ENCODE peak calls at places on chromosomes 6 and 20, in seven cellular contexts. W is right lobe of liver, L is mammary epithelial cell, C is spleen, U is upper lobe of left lung, B is psoas muscle, V is esophagus muscularis mucosa. G is an unnamed sample.

GRCh38 chr20:62815066-62815991 is 1.5 kb upstream of the COL9A3 start:
- DNase-seq in W (no peak), L (no peak), C (no peak), U (no peak), B (no peak), V (no peak), G (no peak)

GRCh38 chr6:31663961-31664789 is 622 bp downstream of the GPANK1 start:
- DNase-seq in W (no peak), L (peak), C (peak), U (peak), B (peak), V (no peak), G (no peak)

GRCh38 chr6:53796791-53797190 is 2.0 kb downstream of the LRRC1 start:
- DNase-seq in W (no peak), L (peak), C (no peak), U (no peak), B (no peak), V (no peak), G (no peak)

GRCh38 chr6:168956884-168957730 is 296.5 kb downstream of the THBS2 start:
- DNase-seq in W (peak), L (peak), C (peak), U (peak), B (peak), V (no peak), G (no peak)

GRCh38 chr6:53361549-53362031 is 12.8 kb upstream of the ELOVL5 start:
- DNase-seq in W (no peak), L (peak), C (no peak), U (peak), B (no peak), V (no peak), G (no peak)

GRCh38 chr20:46681032-46681854 is 8.0 kb downstream of the TP53RK start:
- DNase-seq in W (peak), L (peak), C (no peak), U (peak), B (no peak), V (no peak), G (no peak)

GRCh38 chr6:88165877-88166492 is at the start of gene CNR1:
- DNase-seq in W (peak), L (peak), C (peak), U (peak), B (peak), V (no peak), G (no peak)

GRCh38 chr6:82832811-82833210 is 232.8 kb downstream of the UBE3D start:
- DNase-seq in W (no peak), L (peak), C (no peak), U (no peak), B (no peak), V (no peak), G (no peak)

GRCh38 chr6:100433726-100434435 is 30.8 kb downstream of the SIM1 start:
- DNase-seq in W (no peak), L (no peak), C (no peak), U (no peak), B (no peak), V (peak), G (no peak)

GRCh38 chr6:52362443-52363221 is 681 bp downstream of the PAQR8 start:
- DNase-seq in W (peak), L (peak), C (peak), U (peak), B (peak), V (no peak), G (peak)

GRCh38 chr20:57175397-57176010 is 90.9 kb downstream of the BMP7 start:
- DNase-seq in W (no peak), L (peak), C (no peak), U (no peak), B (no peak), V (no peak), G (no peak)

GRCh38 chr20:45163071-45163803 is 11.5 kb upstream of the PI3 start:
- DNase-seq in W (no peak), L (no peak), C (no peak), U (no peak), B (no peak), V (no peak), G (no peak)

GRCh38 chr6:162621246-162621645 is 106.3 kb downstream of the PRKN start:
- DNase-seq in W (peak), L (peak), C (no peak), U (no peak), B (no peak), V (no peak), G (no peak)

GRCh38 chr20:278607-279571 is 11.7 kb downstream of the C20orf96 start:
- DNase-seq in W (peak), L (no peak), C (no peak), U (no peak), B (no peak), V (no peak), G (no peak)

GRCh38 chr6:79813854-79814477 is 133.4 kb downstream of the ELOVL4 start:
- DNase-seq in W (peak), L (peak), C (no peak), U (peak), B (peak), V (no peak), G (no peak)

GRCh38 chr20:57498425-57499400 is 26.2 kb downstream of the CTCFL start:
- DNase-seq in W (no peak), L (no peak), C (no peak), U (peak), B (no peak), V (no peak), G (no peak)

GRCh38 chr20:40720826-40721225 is 31.8 kb upstream of the MAFB start:
- DNase-seq in W (no peak), L (no peak), C (no peak), U (no peak), B (no peak), V (no peak), G (no peak)

GRCh38 chr6:37985355-37985754 is 165.8 kb downstream of the ZFAND3 start:
- DNase-seq in W (no peak), L (no peak), C (no peak), U (no peak), B (no peak), V (no peak), G (no peak)

GRCh38 chr6:143400258-143401059 is 50.0 kb downstream of the ADAT2 start:
- DNase-seq in W (no peak), L (peak), C (no peak), U (peak), B (no peak), V (no peak), G (no peak)

GRCh38 chr6:36595168-36595818 is 1.1 kb downstream of the SRSF3 start:
- DNase-seq in W (no peak), L (peak), C (no peak), U (peak), B (no peak), V (no peak), G (no peak)

GRCh38 chr6:50257322-50257721 is 207.6 kb upstream of the DEFB112 start:
- DNase-seq in W (no peak), L (no peak), C (no peak), U (no peak), B (no peak), V (no peak), G (no peak)

GRCh38 chr6:89385156-89385667 is 26.9 kb downstream of the RRAGD start:
- DNase-seq in W (no peak), L (peak), C (no peak), U (no peak), B (peak), V (no peak), G (no peak)

GRCh38 chr6:130018830-130019795 is 732 bp downstream of the L3MBTL3 start:
- DNase-seq in W (peak), L (peak), C (peak), U (peak), B (peak), V (no peak), G (no peak)

GRCh38 chr6:120200853-120201252 is 851.3 kb upstream of the MAN1A1 start:
- DNase-seq in W (no peak), L (no peak), C (no peak), U (no peak), B (no peak), V (no peak), G (no peak)

GRCh38 chr6:55445648-55446204 is 118.5 kb downstream of the GFRAL start:
- DNase-seq in W (no peak), L (peak), C (no peak), U (no peak), B (no peak), V (no peak), G (no peak)

GRCh38 chr6:133730881-133731280 is 158.0 kb upstream of the TCF21 start:
- DNase-seq in W (no peak), L (peak), C (no peak), U (no peak), B (no peak), V (no peak), G (no peak)

GRCh38 chr6:29602564-29603361 is 17.8 kb downstream of the OR2H2 start:
- DNase-seq in W (no peak), L (no peak), C (no peak), U (no peak), B (no peak), V (no peak), G (no peak)

GRCh38 chr20:12287575-12287974 is 369.9 kb downstream of the BTBD3 start:
- DNase-seq in W (no peak), L (peak), C (no peak), U (no peak), B (no peak), V (no peak), G (no peak)

GRCh38 chr6:105509506-105510331 is 106.8 kb upstream of the PREP start:
- DNase-seq in W (no peak), L (no peak), C (no peak), U (no peak), B (peak), V (no peak), G (no peak)

GRCh38 chr20:48025061-48025515 is 239.8 kb upstream of the SULF2 start:
- DNase-seq in W (no peak), L (peak), C (no peak), U (no peak), B (peak), V (no peak), G (no peak)

GRCh38 chr6:154592199-154592860 is 81.8 kb upstream of the CNKSR3 start:
- DNase-seq in W (no peak), L (no peak), C (no peak), U (no peak), B (no peak), V (no peak), G (no peak)

GRCh38 chr6:3249821-3250220 is 8.9 kb upstream of the PSMG4 start:
- DNase-seq in W (no peak), L (no peak), C (no peak), U (no peak), B (no peak), V (no peak), G (peak)

GRCh38 chr6:136060052-136060451 is 190.1 kb downstream of the MTFR2 start:
- DNase-seq in W (no peak), L (no peak), C (no peak), U (no peak), B (no peak), V (no peak), G (no peak)

GRCh38 chr6:56350857-56351256 is 103.5 kb upstream of the COL21A1 start:
- DNase-seq in W (no peak), L (no peak), C (no peak), U (no peak), B (no peak), V (no peak), G (no peak)

GRCh38 chr6:85996034-85996375 is 353.3 kb upstream of the SYNCRIP start:
- DNase-seq in W (no peak), L (no peak), C (no peak), U (no peak), B (no peak), V (no peak), G (no peak)
- H3K27ac ChIP-seq in W (no peak), L (no peak), C (no peak), U (no peak), B (no peak), V (no peak), G (no peak)

GRCh38 chr6:24691550-24691949 is 24.7 kb downstream of the ACOT13 start:
- DNase-seq in W (no peak), L (no peak), C (no peak), U (no peak), B (no peak), V (no peak), G (no peak)
- H3K4me3 ChIP-seq in W (no peak), L (no peak), C (no peak), U (no peak), B (no peak), V (no peak), G (no peak)

DNA sequence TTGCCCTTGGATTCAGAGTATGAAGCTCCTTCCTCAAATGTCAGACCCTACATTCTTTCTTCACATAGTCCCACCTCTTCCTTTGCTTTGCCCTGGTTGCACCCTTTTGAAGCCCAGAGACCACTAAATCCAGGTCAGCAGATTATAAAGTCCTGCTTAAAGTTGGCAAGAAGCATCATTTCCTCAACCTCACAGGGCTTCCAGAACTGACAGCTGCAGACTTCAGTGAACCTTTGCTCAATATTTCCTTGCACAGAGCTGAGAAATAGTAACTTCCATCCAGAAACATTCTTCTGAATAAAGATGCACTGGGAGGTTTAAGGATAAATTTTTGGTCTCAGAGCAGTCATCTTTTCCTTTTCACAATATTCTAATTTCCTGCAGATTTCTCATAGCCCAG is 150.4 kb upstream of the PLN start:
- DNase-seq in W (no peak), L (no peak), C (no peak), U (no peak), B (no peak), V (no peak), G (no peak)
- H3K27ac ChIP-seq in W (no peak), L (no peak), C (no peak), U (no peak), B (peak), V (no peak), G (no peak)

DNA sequence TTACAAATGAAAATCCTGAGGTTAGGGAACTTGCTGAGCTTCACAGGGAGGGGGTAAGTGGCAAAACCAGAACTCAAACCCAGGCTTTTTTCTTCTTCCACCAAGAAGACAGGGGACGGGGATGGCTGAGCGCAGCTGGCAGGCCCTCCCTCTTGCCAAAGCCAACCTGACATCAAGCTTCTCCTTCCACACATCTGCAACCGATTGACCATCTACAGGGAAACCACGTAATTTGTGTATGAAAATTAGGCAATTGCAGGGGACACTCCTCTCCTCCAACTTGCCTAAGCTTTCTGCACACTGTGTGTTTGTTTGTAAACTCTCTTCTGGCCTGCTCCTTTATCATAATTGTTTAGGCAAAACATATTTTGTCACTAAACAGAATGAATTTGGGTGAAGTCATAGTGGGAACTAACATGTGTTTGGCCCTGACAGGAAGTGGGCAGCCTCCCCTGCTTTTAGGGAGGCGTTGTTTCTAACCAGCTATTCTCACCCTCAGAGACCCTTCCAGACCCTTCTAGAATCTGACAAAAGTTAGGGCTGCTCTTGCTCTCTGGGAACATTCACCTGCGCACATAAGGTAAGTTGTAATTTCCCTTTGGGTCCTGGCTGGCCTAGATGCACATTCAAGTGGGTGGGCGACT is 18.9 kb downstream of the ZNF831 start:
- DNase-seq in W (no peak), L (no peak), C (no peak), U (no peak), B (no peak), V (peak), G (no peak)
- H3K4me3 ChIP-seq in W (no peak), L (no peak), C (no peak), U (no peak), B (no peak), V (no peak), G (no peak)

G was measured in suprapubic skin.